ENCODE peak calls at places on chromosomes 7 and 10, in four cellular contexts. C is RCC 7860, J is AG04450, H is astrocyte of the spinal cord. S is an unnamed sample.

GRCh38 chr7:22561895-22562593 is 62.1 kb upstream of the STEAP1B start:
- DNase-seq in J (no peak), H (peak), C (peak), S (peak)

GRCh38 chr10:114603943-114604342 is 54.1 kb downstream of the ABLIM1 start:
- DNase-seq in C (peak), H (peak), J (no peak), S (peak)

GRCh38 chr10:120034236-120034635 is 141.7 kb downstream of the SEC23IP start:
- DNase-seq in J (no peak), C (no peak), H (no peak), S (no peak)

GRCh38 chr7:80392229-80393169 is 119.4 kb downstream of the GNAT3 start:
- DNase-seq in H (peak), C (peak), J (no peak), S (peak)

GRCh38 chr10:72068901-72069446 is 19.4 kb downstream of the SPOCK2 start:
- DNase-seq in C (no peak), J (no peak), H (no peak), S (peak)

GRCh38 chr7:54390565-54390964 is 151.6 kb upstream of the VSTM2A start:
- DNase-seq in C (no peak), H (no peak), J (no peak), S (no peak)

GRCh38 chr10:66746711-66747110 is 179.1 kb upstream of the LRRTM3 start:
- DNase-seq in J (no peak), H (no peak), C (no peak), S (no peak)

GRCh38 chr7:50962962-50963374 is 180.3 kb upstream of the GRB10 start:
- DNase-seq in C (peak), H (peak), J (no peak), S (peak)

GRCh38 chr10:88879754-88880286 is at the start of gene STAMBPL1:
- DNase-seq in J (no peak), C (no peak), H (no peak), S (peak)

GRCh38 chr10:17835688-17836087 is 26.5 kb downstream of the MRC1 start:
- DNase-seq in J (peak), H (peak), C (peak), S (peak)

GRCh38 chr7:144256112-144256511 is 8.5 kb downstream of the OR2A7 start:
- DNase-seq in H (no peak), J (no peak), C (no peak), S (no peak)

GRCh38 chr10:79928028-79928583 is 20.8 kb downstream of the SFTPD start:
- DNase-seq in H (no peak), J (no peak), C (no peak), S (no peak)

GRCh38 chr7:158705234-158705890 is 758 bp upstream of the NCAPG2 start:
- DNase-seq in C (no peak), J (no peak), H (no peak), S (no peak)

GRCh38 chr10:131126321-131127121 is 185.0 kb downstream of the TCERG1L start:
- DNase-seq in H (no peak), C (no peak), J (no peak), S (no peak)

GRCh38 chr10:95290801-95291633 is at the start of gene PDLIM1:
- DNase-seq in J (no peak), H (peak), C (peak), S (no peak)